ENCODE peak calls at places on chromosomes 1 and 21, in five cellular contexts. C is RWPE1, N is heart right ventricle, S is ovary, K is IMR-90. Y is an unnamed sample.
A peak's percentile ranks its signal among the peaks of the same experiment; 100 is the strongest.

GRCh38 chr1:159826436-159827101 is at the start of gene SLAMF8:
- DNase-seq in N (peak; percentile 16), S (no peak), C (no peak), K (no peak), Y (no peak)

GRCh38 chr1:204751883-204752687 is 66.5 kb upstream of the LRRN2 start:
- DNase-seq in S (no peak), N (no peak), C (peak; percentile 33), K (no peak), Y (no peak)

GRCh38 chr1:207999274-207999915 is 88.5 kb upstream of the CD34 start:
- DNase-seq in N (no peak), K (no peak), C (no peak), S (no peak), Y (no peak)

GRCh38 chr1:9235123-9235513 is 544 bp downstream of the H6PD start:
- DNase-seq in S (no peak), N (peak; percentile 65), K (peak; percentile 62), C (peak; percentile 59), Y (peak; percentile 50)

GRCh38 chr1:53526451-53527101 is 67.4 kb downstream of the DMRTB1 start:
- DNase-seq in K (peak; percentile 88), S (peak; percentile 76), N (peak; percentile 55), C (no peak), Y (no peak)

GRCh38 chr1:17875882-17876280 is 120.7 kb downstream of the ACTL8 start:
- DNase-seq in K (peak; percentile 63), S (no peak), C (peak; percentile 21), N (peak; percentile 16), Y (no peak)

GRCh38 chr1:25688390-25689119 is 72.0 kb downstream of the MAN1C1 start:
- DNase-seq in C (no peak), K (peak; percentile 59), S (no peak), N (no peak), Y (peak; percentile 31)

GRCh38 chr1:59994302-59995198 is 68.0 kb upstream of the CYP2J2 start:
- DNase-seq in N (peak; percentile 15), C (no peak), K (no peak), S (no peak), Y (no peak)

GRCh38 chr1:115432061-115432460 is 94.0 kb upstream of the NGF start:
- DNase-seq in N (no peak), S (no peak), K (peak; percentile 71), C (no peak), Y (no peak)

GRCh38 chr1:24055681-24056080 is 56.3 kb downstream of the MYOM3 start:
- DNase-seq in N (no peak), K (no peak), S (peak; percentile 6), C (no peak), Y (no peak)

GRCh38 chr1:22786101-22786500 is 75.5 kb downstream of the EPHB2 start:
- DNase-seq in K (no peak), N (no peak), C (no peak), S (no peak), Y (no peak)

GRCh38 chr1:235917267-235917811 is 50.6 kb upstream of the LYST start:
- DNase-seq in S (peak; percentile 59), C (peak; percentile 97), N (peak; percentile 78), K (peak; percentile 99), Y (no peak)

GRCh38 chr1:184299076-184299790 is 87.6 kb upstream of the C1orf21 start:
- DNase-seq in S (no peak), C (no peak), N (no peak), K (peak; percentile 95), Y (no peak)

GRCh38 chr1:20601123-20601825 is 12.4 kb downstream of the CDA start:
- DNase-seq in S (no peak), C (no peak), N (no peak), K (peak; percentile 64), Y (no peak)

GRCh38 chr1:166176416-166176815 is 9.6 kb upstream of the FAM78B start:
- DNase-seq in C (no peak), N (no peak), K (no peak), S (no peak), Y (no peak)

GRCh38 chr1:81312272-81312754 is 488.4 kb upstream of the ADGRL2 start:
- DNase-seq in S (no peak), C (no peak), N (no peak), K (no peak), Y (no peak)

GRCh38 chr1:193190096-193190744 is 3.8 kb upstream of the B3GALT2 start:
- DNase-seq in C (no peak), N (no peak), K (peak; percentile 33), S (no peak), Y (no peak)

GRCh38 chr1:11753555-11754208 is 8.3 kb upstream of the C1orf167 start:
- DNase-seq in N (no peak), C (no peak), S (peak; percentile 39), K (no peak), Y (no peak)

GRCh38 chr1:147849097-147849873 is 53.3 kb upstream of the GJA8 start:
- DNase-seq in C (no peak), K (peak; percentile 30), S (no peak), N (no peak), Y (no peak)

GRCh38 chr21:14968029-14968428 is 96.8 kb downstream of the NRIP1 start:
- DNase-seq in C (peak; percentile 18), K (no peak), S (no peak), N (no peak), Y (no peak)

GRCh38 chr1:65495137-65495536 is 74.7 kb downstream of the LEPR start:
- DNase-seq in K (no peak), C (no peak), N (no peak), S (no peak), Y (no peak)

GRCh38 chr1:6419803-6420593 is at the start of gene HES2:
- DNase-seq in S (no peak), K (no peak), C (peak; percentile 84), N (no peak), Y (no peak)

GRCh38 chr1:9101510-9102146 is 27.3 kb downstream of the GPR157 start:
- DNase-seq in C (peak; percentile 62), K (peak; percentile 68), S (peak; percentile 70), N (peak; percentile 41), Y (no peak)

GRCh38 chr1:153553096-153553495 is 4.0 kb upstream of the S100A3 start:
- DNase-seq in C (no peak), S (no peak), K (no peak), N (no peak), Y (no peak)

GRCh38 chr21:36566606-36567005 is 86.7 kb upstream of the CLDN14 start:
- DNase-seq in N (no peak), K (no peak), S (no peak), C (no peak), Y (no peak)

DNA sequence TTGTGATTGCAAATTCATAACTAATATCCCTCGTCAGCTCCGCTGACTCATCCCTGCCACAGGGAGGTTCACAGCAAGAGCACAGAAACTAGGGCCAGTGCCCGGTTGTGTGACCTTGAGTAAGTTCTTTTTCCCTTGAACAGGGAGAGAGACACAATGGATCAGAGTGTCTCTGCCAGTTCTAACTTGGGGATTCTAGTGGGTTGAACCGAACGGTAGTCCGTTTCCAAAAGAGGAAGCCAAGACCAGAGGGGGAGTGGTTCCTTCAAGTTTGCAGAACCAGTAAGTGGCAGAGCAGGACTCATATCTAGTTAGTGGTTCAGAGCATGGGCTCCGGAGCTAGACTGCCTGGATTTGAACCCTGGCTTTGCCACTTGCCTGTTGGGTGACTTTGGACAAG is 4.9 kb upstream of the SHISA4 start:
- DNase-seq in N (peak; percentile 42), C (peak; percentile 82), K (peak; percentile 43), S (peak; percentile 72), Y (no peak)
- H3K27ac ChIP-seq in N (peak overlapping the region; percentile 86), C (peak overlapping the region; percentile 76), K (no peak overlapping the region), S (no peak overlapping the region), Y (no peak overlapping the region)

DNA sequence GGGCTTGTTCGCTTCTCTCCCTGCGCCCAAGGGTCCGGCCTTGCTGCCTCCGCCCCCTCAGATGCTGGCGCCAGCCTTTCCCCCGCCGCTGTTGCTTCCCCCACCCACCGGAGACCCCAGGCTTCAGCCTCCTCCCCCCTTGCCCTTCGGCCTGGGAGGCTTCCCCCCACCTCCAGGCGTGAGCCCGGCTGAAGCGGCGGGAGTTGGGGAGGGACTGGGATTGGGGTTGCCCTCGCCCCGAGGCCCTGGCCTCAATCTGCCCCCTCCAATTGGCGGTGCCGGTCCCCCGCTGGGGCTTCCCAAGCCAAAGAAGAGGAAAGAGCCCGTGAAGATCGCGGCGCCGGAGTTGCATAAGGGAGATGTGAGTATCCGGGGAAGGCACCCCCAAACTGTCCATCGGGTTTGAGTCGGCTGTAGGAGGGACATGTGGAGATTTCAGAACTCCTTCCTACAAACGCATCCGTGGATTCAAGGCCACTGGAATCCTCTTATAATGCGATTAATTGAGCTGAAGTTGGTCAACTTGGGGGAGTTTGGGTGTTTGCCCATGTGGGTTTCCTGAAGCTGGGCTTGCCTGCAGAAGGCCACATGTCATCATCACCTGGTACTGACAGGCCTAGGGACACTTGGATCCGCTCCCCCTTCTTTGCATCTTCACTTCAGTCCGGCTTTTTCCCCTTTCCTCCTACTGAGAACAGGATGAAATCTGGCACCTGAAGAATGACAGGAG is 709 bp downstream of the PRCC start:
- DNase-seq in N (peak; percentile 40), S (no peak), C (no peak), K (no peak), Y (peak; percentile 82)
- H3K27ac ChIP-seq in N (peak overlapping the region; percentile 97), S (peak overlapping the region; percentile 70), C (peak overlapping the region; percentile 87), K (peak overlapping the region; percentile 78), Y (peak overlapping the region; percentile 73)

GRCh38 chr1:94244816-94245215 is 7.4 kb upstream of the ARHGAP29 start:
- DNase-seq in S (no peak), N (no peak), K (no peak), C (no peak), Y (no peak)
- H3K27ac ChIP-seq in S (no peak overlapping the region), N (peak overlapping the region; percentile 96), K (no peak overlapping the region), C (no peak overlapping the region), Y (no peak overlapping the region)

DNA sequence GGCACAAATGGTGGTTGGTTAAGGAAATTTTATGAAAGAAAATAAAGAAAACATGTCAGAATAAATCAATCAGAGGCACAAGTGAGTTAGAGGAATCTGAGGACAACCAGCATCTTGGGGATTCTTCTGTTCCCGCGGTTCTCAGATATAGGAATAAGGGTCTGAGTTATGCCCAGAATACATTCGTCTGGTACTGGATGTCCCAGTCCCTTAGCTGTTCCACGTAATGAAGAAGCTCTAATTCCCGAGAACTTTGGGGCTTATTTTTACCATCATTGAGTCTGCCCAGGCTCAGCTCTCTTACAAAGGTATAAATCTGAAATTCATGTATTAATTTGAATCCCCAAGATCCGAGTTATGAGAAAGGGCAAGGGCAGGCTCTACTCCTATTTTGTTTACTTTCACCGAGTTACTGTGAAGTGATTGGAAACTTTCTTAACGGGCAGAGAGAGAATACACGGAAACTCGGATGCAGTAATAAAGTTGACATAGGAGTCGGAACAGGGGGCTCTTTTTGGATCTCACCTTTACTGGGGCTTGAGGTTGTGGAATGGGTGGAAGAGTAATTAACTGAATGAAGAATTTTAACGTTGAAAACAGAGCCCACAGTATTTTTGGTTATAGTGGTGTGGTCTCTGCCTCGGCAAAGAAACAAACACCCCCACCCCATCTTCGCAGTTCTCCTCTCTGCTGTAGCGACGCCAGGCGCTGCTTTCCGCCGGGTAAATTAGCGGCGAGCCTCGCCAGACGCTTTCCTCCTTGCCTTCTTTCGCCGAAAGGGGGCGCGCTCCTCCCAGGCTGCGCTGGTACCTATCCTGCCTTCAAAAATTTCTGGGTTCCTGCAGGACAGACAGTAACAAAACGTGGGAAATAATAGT is 7.1 kb downstream of the PRRX1 start:
- DNase-seq in N (peak; percentile 56), C (no peak), K (peak; percentile 37), S (peak; percentile 51), Y (no peak)
- H3K27ac ChIP-seq in N (peak overlapping the region; percentile 98), C (no peak overlapping the region), K (no peak overlapping the region), S (no peak overlapping the region), Y (no peak overlapping the region)

GRCh38 chr1:41044197-41044596 is 22.7 kb upstream of the SLFNL1 start:
- DNase-seq in C (no peak), N (no peak), K (no peak), S (no peak), Y (no peak)
- H3K27ac ChIP-seq in C (peak overlapping the region; percentile 64), N (peak overlapping the region; percentile 72), K (no peak overlapping the region), S (no peak overlapping the region), Y (no peak overlapping the region)

Y was measured in pancreas.